ENCODE peak calls at places on chromosomes 11 and 22, in five cellular contexts. G is astrocyte, B is omental fat pad, O is GM12865, U is brain microvascular endothelial cell. Q is an unnamed sample.

GRCh38 chr11:91972665-91973266 is 251.9 kb upstream of the FAT3 start:
- DNase-seq in G (peak; percentile 3), O (no peak), B (no peak), U (no peak), Q (no peak)

GRCh38 chr11:131511794-131512193 is 141.4 kb downstream of the NTM start:
- DNase-seq in G (no peak), O (peak; percentile 40), U (peak; percentile 3), B (no peak), Q (no peak)

GRCh38 chr11:86818466-86819282 is 18.3 kb downstream of the PRSS23 start:
- DNase-seq in B (no peak), O (peak; percentile 52), U (no peak), G (peak; percentile 54), Q (no peak)

GRCh38 chr22:46876357-46876934 is 114.0 kb downstream of the TBC1D22A start:
- DNase-seq in G (no peak), B (no peak), O (no peak), U (no peak), Q (no peak)

GRCh38 chr11:134607963-134608750 is 196.1 kb upstream of the B3GAT1 start:
- DNase-seq in G (no peak), B (no peak), U (no peak), O (no peak), Q (peak; percentile 54)

GRCh38 chr22:30208631-30209603 is 37.6 kb downstream of the LIF start:
- DNase-seq in B (no peak), O (no peak), U (peak; percentile 89), G (peak; percentile 94), Q (no peak)

GRCh38 chr11:99068832-99069231 is 48.1 kb downstream of the CNTN5 start:
- DNase-seq in U (no peak), G (no peak), B (no peak), O (peak; percentile 41), Q (no peak)

GRCh38 chr11:113991170-113991569 is 16.3 kb downstream of the HTR3A start:
- DNase-seq in O (no peak), U (peak; percentile 38), B (no peak), G (peak; percentile 3), Q (no peak)

GRCh38 chr11:130243816-130244215 is 70.9 kb downstream of the ZBTB44 start:
- DNase-seq in O (peak; percentile 49), U (no peak), G (no peak), B (no peak), Q (no peak)

GRCh38 chr11:17275376-17276235 is 933 bp upstream of the NUCB2 start:
- DNase-seq in G (no peak), U (no peak), B (no peak), O (no peak), Q (no peak)

GRCh38 chr11:26079966-26080365 is 252.0 kb upstream of the ANO3 start:
- DNase-seq in B (no peak), G (no peak), U (no peak), O (no peak), Q (no peak)

GRCh38 chr11:131503017-131503416 is 132.6 kb downstream of the NTM start:
- DNase-seq in U (no peak), O (no peak), B (no peak), G (no peak), Q (no peak)

GRCh38 chr11:92791886-92792285 is 177.6 kb upstream of the MTNR1B start:
- DNase-seq in O (no peak), B (no peak), G (no peak), U (no peak), Q (no peak)

GRCh38 chr11:69320756-69321741 is 27.1 kb downstream of the MYEOV start:
- DNase-seq in B (no peak), O (no peak), U (no peak), G (no peak), Q (no peak)

GRCh38 chr11:16337421-16338213 is 18.7 kb downstream of the SOX6 start:
- DNase-seq in B (no peak), G (no peak), U (no peak), O (no peak), Q (no peak)

GRCh38 chr22:29121124-29121523 is 48.3 kb downstream of the KREMEN1 start:
- DNase-seq in B (no peak), U (no peak), O (no peak), G (no peak), Q (no peak)

GRCh38 chr11:72585762-72586590 is 88.2 kb downstream of the PDE2A start:
- DNase-seq in B (no peak), G (no peak), O (peak; percentile 79), U (peak; percentile 50), Q (no peak)

GRCh38 chr11:6833329-6833728 is 12.2 kb upstream of the OR10A5 start:
- DNase-seq in B (no peak), U (no peak), G (no peak), O (no peak), Q (no peak)

GRCh38 chr11:83008581-83008923 is 63.1 kb downstream of the RAB30 start:
- DNase-seq in B (no peak), G (peak; percentile 66), O (no peak), U (peak; percentile 70), Q (no peak)

GRCh38 chr11:27698872-27699241 is 1.4 kb downstream of the BDNF start:
- DNase-seq in B (no peak), U (peak; percentile 89), O (peak; percentile 78), G (peak; percentile 87), Q (peak; percentile 95)

GRCh38 chr22:18110194-18110943 is at the start of gene TUBA8:
- DNase-seq in B (no peak), O (peak; percentile 87), G (peak; percentile 28), U (peak; percentile 14), Q (no peak)

GRCh38 chr11:79932612-79933011 is 491.8 kb upstream of the TENM4 start:
- DNase-seq in O (no peak), B (no peak), G (no peak), U (no peak), Q (no peak)

GRCh38 chr11:2519879-2520735 is 75.3 kb downstream of the KCNQ1 start:
- DNase-seq in G (no peak), O (no peak), U (no peak), B (peak; percentile 13), Q (peak; percentile 80)

GRCh38 chr11:67439321-67440228 is 2.1 kb upstream of the PTPRCAP start:
- DNase-seq in B (no peak), O (peak; percentile 31), G (no peak), U (no peak), Q (no peak)

GRCh38 chr22:38077096-38077495 is 6.9 kb downstream of the SLC16A8 start:
- DNase-seq in U (no peak), G (no peak), B (no peak), O (no peak), Q (no peak)

GRCh38 chr22:38075961-38076360 is 8.0 kb downstream of the SLC16A8 start:
- DNase-seq in B (no peak), O (no peak), U (no peak), G (no peak), Q (no peak)

GRCh38 chr22:38078046-38078840 is 5.7 kb downstream of the SLC16A8 start:
- DNase-seq in B (no peak), G (no peak), O (no peak), U (no peak), Q (no peak)

GRCh38 chr22:38079804-38080203 is 4.2 kb downstream of the SLC16A8 start:
- DNase-seq in G (no peak), O (no peak), B (no peak), U (no peak), Q (no peak)

GRCh38 chr22:38077595-38077994 is 6.4 kb downstream of the SLC16A8 start:
- DNase-seq in O (no peak), B (no peak), U (no peak), G (no peak), Q (no peak)
- TF ChIP-seq CTCF in O (no peak), B (no peak), U (no peak), G (no peak), Q (no peak)

DNA sequence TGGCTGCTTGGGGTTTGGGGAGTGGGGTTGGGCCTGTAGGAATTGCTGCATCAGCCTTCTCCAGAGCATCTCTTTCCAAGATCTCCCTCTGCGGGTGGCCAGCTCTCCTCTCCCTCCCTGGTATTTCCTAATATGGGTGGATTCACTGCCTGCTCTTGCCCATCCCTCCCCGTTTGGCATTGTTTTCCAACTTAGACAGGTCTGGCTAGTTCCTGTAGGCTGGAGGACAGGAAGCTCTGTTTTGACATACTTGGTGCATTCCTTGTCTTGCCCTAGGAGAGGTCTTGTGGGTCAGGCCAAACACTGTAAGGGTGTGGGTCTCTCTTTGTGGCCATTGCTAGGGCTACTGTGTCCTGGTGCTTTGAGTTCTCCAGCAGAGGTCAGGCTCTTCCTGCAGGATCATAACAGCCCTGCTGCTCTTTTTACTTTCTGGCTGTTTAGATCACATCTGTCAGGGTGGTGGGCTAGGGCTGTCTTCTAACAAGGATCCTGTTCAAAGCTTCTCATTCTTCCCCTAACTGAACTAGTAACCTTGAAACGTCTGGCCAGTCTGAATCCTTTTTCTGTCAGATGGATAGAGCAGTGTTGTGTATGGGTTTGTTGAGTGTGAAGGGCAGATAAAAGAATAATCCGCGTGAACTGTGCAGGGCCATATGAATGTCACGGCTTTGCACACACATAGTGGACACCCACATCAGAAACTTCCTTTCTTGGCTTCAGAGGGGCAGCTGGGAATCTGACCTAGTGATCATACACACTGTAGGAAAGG is 18.3 kb upstream of the MICALL1 start:
- DNase-seq in G (peak; percentile 68), U (peak; percentile 47), O (no peak), B (no peak), Q (peak; percentile 89)
- TF ChIP-seq CTCF in G (peak; percentile 42), U (peak; percentile 82), O (no peak), B (no peak), Q (peak; percentile 86)

DNA sequence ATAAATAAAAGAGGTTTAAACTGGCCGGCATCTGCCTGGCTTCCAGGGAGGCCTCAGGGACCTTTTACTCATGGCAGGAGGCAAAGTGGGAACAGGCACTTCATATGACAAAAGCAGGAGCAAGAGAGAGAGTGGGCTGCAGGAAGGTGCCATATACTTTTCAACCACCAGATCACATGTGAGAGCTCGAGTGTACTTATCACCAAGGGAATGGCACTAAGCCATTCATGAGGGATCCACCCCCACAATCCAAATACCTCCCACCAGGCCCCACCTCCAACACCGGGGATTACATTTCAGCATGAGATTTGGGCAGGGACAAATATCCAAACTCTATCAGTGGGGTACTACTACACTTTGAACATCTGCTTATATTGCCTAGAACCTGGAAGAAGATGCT is 126.5 kb downstream of the PARVA start:
- DNase-seq in B (no peak), U (no peak), G (no peak), O (no peak), Q (peak; percentile 36)
- TF ChIP-seq CTCF in B (no peak), U (no peak), G (no peak), O (no peak), Q (no peak)

GRCh38 chr11:108614086-108614485 is 20.5 kb upstream of the EXPH5 start:
- DNase-seq in G (no peak), O (no peak), U (no peak), B (no peak), Q (no peak)

GRCh38 chr11:108618529-108618928 is 25.0 kb upstream of the EXPH5 start:
- DNase-seq in B (no peak), U (no peak), O (no peak), G (no peak), Q (no peak)

GRCh38 chr11:108616549-108616948 is 23.0 kb upstream of the EXPH5 start:
- DNase-seq in B (no peak), O (no peak), U (peak; percentile 90), G (peak; percentile 96), Q (no peak)

GRCh38 chr11:108620958-108621772 is 27.6 kb upstream of the EXPH5 start:
- DNase-seq in G (peak; percentile 26), O (peak; percentile 87), B (no peak), U (no peak), Q (no peak)

DNA sequence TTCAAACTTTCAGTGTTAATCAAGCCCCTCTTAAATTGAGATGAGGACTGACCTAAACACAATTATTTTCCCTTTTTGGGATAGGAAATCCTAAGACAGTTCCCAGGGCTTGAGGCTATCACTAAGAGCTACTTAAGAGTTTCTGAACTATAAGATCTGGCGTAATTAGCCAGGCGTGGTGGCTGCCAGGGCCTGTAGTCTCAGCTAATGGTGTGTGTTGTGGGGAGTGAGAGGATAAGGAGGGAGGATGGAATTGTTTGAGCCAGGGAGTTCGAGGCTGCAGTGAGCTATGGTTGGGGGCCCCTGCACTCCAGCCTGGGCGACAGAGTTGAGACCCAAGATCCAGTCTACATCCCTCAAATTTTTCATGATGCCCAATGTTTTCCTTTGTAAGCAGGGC is 23.5 kb upstream of the EXPH5 start:
- DNase-seq in B (no peak), U (no peak), O (no peak), G (no peak), Q (no peak)
- TF ChIP-seq CTCF in B (no peak), U (no peak), O (no peak), G (no peak), Q (no peak)